ENCODE peak calls at places on chromosomes 12 and 14, in eight cellular contexts. P, U, S, D, G, N, A and H are unnamed samples.

GRCh38 chr14:102047808-102048540 is 38.9 kb downstream of the HSP90AA1 start:
- DNase-seq in G (no peak), A (no peak), N (no peak), P (peak), S (no peak), D (no peak), U (no peak), H (no peak)

GRCh38 chr12:27940756-27941402 is 31.7 kb downstream of the PTHLH start:
- DNase-seq in G (peak), P (no peak), N (peak), S (peak), U (peak), A (peak), D (peak), H (peak)

GRCh38 chr14:98177551-98177950 is 1094.4 kb downstream of the BCL11B start:
- DNase-seq in N (no peak), U (no peak), D (no peak), P (no peak), G (no peak), A (no peak), S (no peak), H (no peak)

GRCh38 chr12:572532-572899 is 90.7 kb downstream of the NINJ2 start:
- DNase-seq in N (no peak), A (no peak), U (no peak), S (no peak), G (no peak), D (no peak), P (no peak), H (no peak)

GRCh38 chr12:98817779-98818178 is 172.7 kb downstream of the APAF1 start:
- DNase-seq in G (no peak), D (no peak), A (no peak), U (no peak), P (no peak), S (no peak), N (no peak), H (no peak)

GRCh38 chr14:32319368-32320049 is 9.6 kb upstream of the AKAP6 start:
- DNase-seq in D (no peak), S (no peak), A (peak), N (no peak), P (no peak), G (no peak), U (no peak), H (no peak)

GRCh38 chr12:106767954-106768501 is 6.5 kb upstream of the RIC8B start:
- DNase-seq in G (no peak), U (no peak), D (no peak), N (peak), P (no peak), S (no peak), A (peak), H (no peak)

GRCh38 chr14:32545109-32545857 is 216.2 kb downstream of the AKAP6 start:
- DNase-seq in N (no peak), P (no peak), D (no peak), S (no peak), A (no peak), G (no peak), U (no peak), H (no peak)

GRCh38 chr12:132124766-132125425 is 19.2 kb downstream of the DDX51 start:
- DNase-seq in G (no peak), D (no peak), A (no peak), N (no peak), U (no peak), S (no peak), P (peak), H (no peak)

GRCh38 chr12:103657331-103657730 is 70.3 kb downstream of the STAB2 start:
- DNase-seq in D (no peak), U (no peak), A (peak), P (no peak), N (no peak), G (no peak), S (no peak), H (no peak)

GRCh38 chr14:68856572-68856971 is 63.7 kb upstream of the ZFP36L1 start:
- DNase-seq in A (no peak), S (no peak), P (no peak), N (no peak), G (no peak), D (no peak), U (no peak), H (no peak)

GRCh38 chr14:57080691-57081090 is 188.0 kb downstream of the EXOC5 start:
- DNase-seq in D (no peak), N (no peak), S (no peak), A (no peak), G (no peak), P (no peak), U (no peak), H (no peak)

GRCh38 chr12:49846033-49846432 is 3.1 kb upstream of the BCDIN3D start:
- DNase-seq in S (no peak), N (no peak), G (no peak), U (no peak), D (no peak), A (no peak), P (no peak), H (no peak)

GRCh38 chr14:100526057-100526456 is 61.2 kb downstream of the BEGAIN start:
- DNase-seq in S (no peak), G (no peak), N (no peak), D (no peak), A (no peak), P (peak), U (no peak), H (no peak)

GRCh38 chr14:55240526-55241178 is 30.6 kb upstream of the FBXO34 start:
- DNase-seq in P (no peak), G (no peak), N (peak), S (peak), A (peak), U (no peak), D (no peak), H (no peak)

GRCh38 chr12:92136883-92137582 is 8.6 kb downstream of the BTG1 start:
- DNase-seq in N (no peak), A (peak), G (no peak), S (no peak), D (no peak), U (no peak), P (no peak), H (no peak)

GRCh38 chr12:123847876-123848275 is 85.8 kb downstream of the DNAH10 start:
- DNase-seq in D (no peak), P (peak), A (no peak), U (no peak), G (no peak), S (no peak), N (no peak), H (no peak)

GRCh38 chr14:100575266-100575995 is 11.8 kb downstream of the BEGAIN start:
- DNase-seq in U (no peak), A (no peak), S (no peak), D (no peak), N (no peak), G (no peak), P (peak), H (no peak)

GRCh38 chr14:75184447-75184846 is 8.0 kb upstream of the TMED10 start:
- DNase-seq in G (no peak), U (no peak), A (peak), P (no peak), S (no peak), N (no peak), D (no peak), H (no peak)

GRCh38 chr12:70576341-70577282 is 60.6 kb downstream of the PTPRB start:
- DNase-seq in N (peak), U (peak), P (no peak), G (peak), A (peak), S (no peak), D (no peak), H (no peak)

GRCh38 chr14:76186318-76187027 is 34.8 kb downstream of the GPATCH2L start:
- DNase-seq in A (no peak), S (no peak), D (no peak), G (peak), N (no peak), P (no peak), U (no peak), H (no peak)

GRCh38 chr14:100032749-100033148 is 32.5 kb upstream of the EVL start:
- DNase-seq in N (no peak), P (no peak), D (no peak), A (no peak), S (no peak), U (no peak), G (peak), H (no peak)

GRCh38 chr14:103522649-103523582 is at the start of gene CKB:
- DNase-seq in P (peak), N (peak), A (peak), G (peak), S (no peak), U (peak), D (no peak), H (no peak)

GRCh38 chr14:91350813-91351507 is 66.7 kb downstream of the CCDC88C start:
- DNase-seq in D (peak), S (no peak), A (no peak), G (peak), P (no peak), U (no peak), N (no peak), H (no peak)

GRCh38 chr14:54472291-54472690 is 16.5 kb downstream of the GMFB start:
- DNase-seq in N (no peak), U (no peak), A (no peak), D (no peak), S (no peak), P (no peak), G (no peak), H (no peak)